ENCODE peak calls at places on chromosomes 1 and 21, in five cellular contexts. F, Z, S, K and C are unnamed samples.

GRCh38 chr21:32426592-32427051 is 14.1 kb downstream of the EVA1C start:
- DNase-seq in Z (no peak), K (no peak), S (no peak), F (no peak), C (no peak)

GRCh38 chr21:35348686-35349085 is 299.6 kb upstream of the RUNX1 start:
- DNase-seq in K (no peak), Z (no peak), F (no peak), S (no peak), C (no peak)

GRCh38 chr1:82517586-82517985 is 716.9 kb downstream of the ADGRL2 start:
- DNase-seq in S (no peak), F (no peak), Z (no peak), K (peak; percentile 42), C (no peak)

GRCh38 chr21:19197950-19198349 is 794.4 kb upstream of the TMPRSS15 start:
- DNase-seq in S (no peak), F (no peak), Z (no peak), K (no peak), C (no peak)

GRCh38 chr1:220926146-220926545 is 46.9 kb downstream of the HLX start:
- DNase-seq in F (no peak), K (peak; percentile 28), S (peak; percentile 47), Z (no peak), C (no peak)

GRCh38 chr1:22753396-22754083 is 42.9 kb downstream of the EPHB2 start:
- DNase-seq in F (no peak), S (no peak), Z (no peak), K (no peak), C (no peak)

GRCh38 chr1:78619446-78619802 is 824 bp upstream of the IFI44L start:
- DNase-seq in S (no peak), K (no peak), Z (no peak), F (no peak), C (peak; percentile 32)

GRCh38 chr1:181185461-181185860 is 97.0 kb downstream of the IER5 start:
- DNase-seq in F (no peak), S (no peak), Z (no peak), K (no peak), C (no peak)

GRCh38 chr1:33150522-33150921 is 31.3 kb downstream of the TRIM62 start:
- DNase-seq in S (no peak), Z (no peak), K (no peak), F (no peak), C (no peak)

GRCh38 chr1:31811605-31812004 is 4.2 kb downstream of the SPOCD1 start:
- DNase-seq in K (peak; percentile 42), Z (no peak), S (peak; percentile 30), F (no peak), C (no peak)

GRCh38 chr1:231937013-231937754 is 310.6 kb downstream of the DISC1 start:
- DNase-seq in S (peak; percentile 52), Z (no peak), K (no peak), F (no peak), C (no peak)

GRCh38 chr1:227924168-227924837 is 23.4 kb downstream of the WNT9A start:
- DNase-seq in F (no peak), Z (no peak), S (no peak), K (no peak), C (no peak)

GRCh38 chr1:158035976-158036583 is 42.6 kb downstream of the KIRREL1 start:
- DNase-seq in F (no peak), Z (no peak), S (no peak), K (peak; percentile 59), C (peak; percentile 63)

GRCh38 chr1:212286437-212287131 is 1.4 kb downstream of the PPP2R5A start:
- DNase-seq in K (no peak), S (no peak), F (no peak), Z (no peak), C (peak; percentile 45)

GRCh38 chr1:56569661-56570060 is 9.7 kb downstream of the PLPP3 start:
- DNase-seq in F (no peak), Z (no peak), S (peak; percentile 85), K (no peak), C (no peak)

GRCh38 chr1:239436286-239436685 is 49.9 kb downstream of the CHRM3 start:
- DNase-seq in S (no peak), K (no peak), Z (no peak), F (no peak), C (no peak)

GRCh38 chr1:56578664-56578962 is 750 bp downstream of the PLPP3 start:
- DNase-seq in K (peak; percentile 52), F (no peak), Z (no peak), S (no peak), C (no peak)

GRCh38 chr1:24683713-24684162 is 40.6 kb downstream of the SRRM1 start:
- DNase-seq in Z (peak; percentile 82), S (no peak), F (no peak), K (peak; percentile 97), C (peak; percentile 82)

GRCh38 chr1:115949156-115949555 is 27.2 kb upstream of the SLC22A15 start:
- DNase-seq in Z (no peak), K (peak; percentile 22), S (no peak), F (no peak), C (no peak)

GRCh38 chr1:9942399-9942938 is 722 bp downstream of the LZIC start:
- DNase-seq in S (peak; percentile 11), Z (no peak), F (no peak), K (peak; percentile 72), C (peak; percentile 66)

GRCh38 chr1:201676061-201676644 is 137.2 kb downstream of the NAV1 start:
- DNase-seq in S (no peak), K (peak; percentile 50), Z (no peak), F (no peak), C (peak; percentile 62)

GRCh38 chr1:53142226-53142853 is at the start of gene SLC1A7:
- DNase-seq in Z (no peak), K (no peak), F (no peak), S (no peak), C (no peak)

GRCh38 chr1:46595127-46595526 is 8.9 kb downstream of the MKNK1 start:
- DNase-seq in Z (no peak), S (no peak), K (no peak), F (no peak), C (no peak)

GRCh38 chr1:53539711-53540603 is 80.8 kb downstream of the DMRTB1 start:
- DNase-seq in Z (no peak), K (no peak), F (no peak), S (no peak), C (no peak)

GRCh38 chr1:16146888-16147614 is 8.8 kb downstream of the EPHA2 start:
- DNase-seq in Z (no peak), K (peak; percentile 84), F (no peak), S (no peak), C (peak; percentile 67)

GRCh38 chr21:41428311-41428710 is 2.3 kb downstream of the MX1 start:
- DNase-seq in Z (no peak), K (no peak), F (no peak), S (no peak), C (no peak)

GRCh38 chr1:98962156-98962555 is 42.5 kb downstream of the PLPPR5 start:
- DNase-seq in F (no peak), S (no peak), Z (peak; percentile 45), K (no peak), C (no peak)

GRCh38 chr1:34742667-34743270 is 12.1 kb upstream of the GJB5 start:
- DNase-seq in Z (no peak), F (peak; percentile 76), S (peak; percentile 58), K (peak; percentile 73), C (peak; percentile 60)

GRCh38 chr1:113675299-113675698 is 84.0 kb downstream of the PHTF1 start:
- DNase-seq in Z (no peak), K (peak; percentile 17), F (no peak), S (no peak), C (no peak)

GRCh38 chr1:85576642-85577420 is 3.7 kb upstream of the CCN1 start:
- DNase-seq in Z (no peak), K (peak; percentile 91), S (peak; percentile 42), F (peak; percentile 19), C (peak; percentile 86)

GRCh38 chr1:93690341-93690740 is 8.7 kb upstream of the BCAR3 start:
- DNase-seq in K (no peak), Z (no peak), F (no peak), S (no peak), C (no peak)

GRCh38 chr1:30688920-30689794 is 34.2 kb downstream of the MATN1 start:
- DNase-seq in K (no peak), S (no peak), Z (no peak), F (no peak), C (no peak)

GRCh38 chr21:42760361-42760970 is 107.0 kb downstream of the PDE9A start:
- DNase-seq in K (no peak), S (no peak), F (no peak), Z (no peak), C (no peak)

GRCh38 chr1:77424236-77424635 is 142.4 kb downstream of the AK5 start:
- DNase-seq in Z (no peak), S (no peak), F (no peak), K (peak; percentile 82), C (no peak)

GRCh38 chr1:53348491-53349368 is 20.9 kb upstream of the LRP8 start:
- DNase-seq in K (peak; percentile 6), Z (no peak), S (no peak), F (no peak), C (no peak)

GRCh38 chr1:178928041-178928440 is 57.2 kb upstream of the ANGPTL1 start:
- DNase-seq in S (no peak), Z (no peak), F (no peak), K (no peak), C (no peak)